ENCODE peak calls at places on chromosomes 7 and 10, in eight cellular contexts. B is H1, H is fibroblast of the aortic adventitia, J is lower leg skin, C is A549, Q is fibroblast of pulmonary artery, P is heart right ventricle, F is brain microvascular endothelial cell. Y is an unnamed sample.

GRCh38 chr10:80502621-80503583 is 34.8 kb upstream of the SH2D4B start:
- DNase-seq in B (no peak), H (no peak), J (no peak), C (no peak), Q (no peak), P (no peak), F (no peak), Y (no peak)

GRCh38 chr7:17130281-17131059 is 168.0 kb upstream of the AHR start:
- DNase-seq in B (no peak), H (peak; percentile 65), J (no peak), C (peak; percentile 95), Q (peak; percentile 87), P (no peak), F (peak; percentile 94), Y (peak; percentile 75)

GRCh38 chr10:101961591-101962498 is 94.1 kb downstream of the ARMH3 start:
- DNase-seq in B (no peak), H (peak; percentile 49), J (no peak), C (no peak), Q (peak; percentile 65), P (peak; percentile 66), F (peak; percentile 33), Y (no peak)

GRCh38 chr7:91892821-91893340 is 12.4 kb upstream of the MTERF1 start:
- DNase-seq in B (no peak), H (peak; percentile 49), J (no peak), C (no peak), Q (peak; percentile 35), P (no peak), F (peak; percentile 52), Y (no peak)

GRCh38 chr10:117320050-117320665 is 55.1 kb downstream of the PDZD8 start:
- DNase-seq in B (no peak), H (peak; percentile 51), J (no peak), C (peak; percentile 35), Q (peak; percentile 50), P (no peak), F (no peak), Y (no peak)

GRCh38 chr10:1358860-1359598 is 302.8 kb downstream of the WDR37 start:
- DNase-seq in B (no peak), H (no peak), J (no peak), C (no peak), Q (no peak), P (no peak), F (no peak), Y (no peak)

GRCh38 chr10:25180801-25181200 is 6.0 kb downstream of the GPR158 start:
- DNase-seq in B (no peak), H (no peak), J (no peak), C (no peak), Q (no peak), P (no peak), F (no peak), Y (no peak)

GRCh38 chr10:98511861-98512260 is 65.1 kb upstream of the HPS1 start:
- DNase-seq in B (no peak), H (no peak), J (no peak), C (no peak), Q (no peak), P (peak; percentile 6), F (no peak), Y (no peak)

GRCh38 chr7:2955177-2955768 is 88.4 kb downstream of the CARD11 start:
- DNase-seq in B (no peak), H (no peak), J (no peak), C (no peak), Q (no peak), P (no peak), F (no peak), Y (no peak)

GRCh38 chr10:49609283-49610014 is 661 bp upstream of the SLC18A3 start:
- DNase-seq in B (no peak), H (no peak), J (no peak), C (no peak), Q (no peak), P (no peak), F (no peak), Y (no peak)

GRCh38 chr10:24427678-24428409 is 218.9 kb downstream of the KIAA1217 start:
- DNase-seq in B (no peak), H (peak; percentile 86), J (no peak), C (no peak), Q (no peak), P (no peak), F (no peak), Y (peak; percentile 59)

GRCh38 chr10:60574388-60574787 is 184.7 kb upstream of the ANK3 start:
- DNase-seq in B (no peak), H (no peak), J (no peak), C (no peak), Q (no peak), P (no peak), F (no peak), Y (no peak)

GRCh38 chr10:5813341-5814109 is at the start of gene GDI2:
- DNase-seq in B (peak; percentile 88), H (peak; percentile 95), J (peak; percentile 95), C (peak; percentile 97), Q (peak; percentile 96), P (peak; percentile 96), F (peak; percentile 92), Y (peak; percentile 78)

GRCh38 chr7:157757211-157757610 is 420.4 kb downstream of the DNAJB6 start:
- DNase-seq in B (no peak), H (no peak), J (no peak), C (no peak), Q (no peak), P (no peak), F (no peak), Y (no peak)

GRCh38 chr7:135281363-135281949 is 47.8 kb downstream of the STRA8 start:
- DNase-seq in B (peak; percentile 36), H (peak; percentile 93), J (peak; percentile 84), C (peak; percentile 85), Q (peak; percentile 93), P (peak; percentile 87), F (peak; percentile 78), Y (peak; percentile 69)

GRCh38 chr10:34172936-34173533 is 642.1 kb downstream of the PARD3 start:
- DNase-seq in B (no peak), H (no peak), J (no peak), C (no peak), Q (no peak), P (no peak), F (no peak), Y (no peak)

GRCh38 chr10:132461683-132462231 is 64.8 kb downstream of the PWWP2B start:
- DNase-seq in B (no peak), H (no peak), J (no peak), C (no peak), Q (no peak), P (no peak), F (no peak), Y (no peak)

GRCh38 chr10:132462463-132463332 is 65.7 kb downstream of the PWWP2B start:
- DNase-seq in B (no peak), H (no peak), J (no peak), C (no peak), Q (no peak), P (no peak), F (no peak), Y (no peak)

GRCh38 chr10:132465193-132465888 is 68.3 kb downstream of the PWWP2B start:
- DNase-seq in B (no peak), H (no peak), J (no peak), C (no peak), Q (no peak), P (no peak), F (no peak), Y (no peak)

GRCh38 chr10:132464256-132465192 is 67.5 kb downstream of the PWWP2B start:
- DNase-seq in B (no peak), H (peak; percentile 86), J (peak; percentile 82), C (no peak), Q (peak; percentile 43), P (peak; percentile 82), F (no peak), Y (no peak)

DNA sequence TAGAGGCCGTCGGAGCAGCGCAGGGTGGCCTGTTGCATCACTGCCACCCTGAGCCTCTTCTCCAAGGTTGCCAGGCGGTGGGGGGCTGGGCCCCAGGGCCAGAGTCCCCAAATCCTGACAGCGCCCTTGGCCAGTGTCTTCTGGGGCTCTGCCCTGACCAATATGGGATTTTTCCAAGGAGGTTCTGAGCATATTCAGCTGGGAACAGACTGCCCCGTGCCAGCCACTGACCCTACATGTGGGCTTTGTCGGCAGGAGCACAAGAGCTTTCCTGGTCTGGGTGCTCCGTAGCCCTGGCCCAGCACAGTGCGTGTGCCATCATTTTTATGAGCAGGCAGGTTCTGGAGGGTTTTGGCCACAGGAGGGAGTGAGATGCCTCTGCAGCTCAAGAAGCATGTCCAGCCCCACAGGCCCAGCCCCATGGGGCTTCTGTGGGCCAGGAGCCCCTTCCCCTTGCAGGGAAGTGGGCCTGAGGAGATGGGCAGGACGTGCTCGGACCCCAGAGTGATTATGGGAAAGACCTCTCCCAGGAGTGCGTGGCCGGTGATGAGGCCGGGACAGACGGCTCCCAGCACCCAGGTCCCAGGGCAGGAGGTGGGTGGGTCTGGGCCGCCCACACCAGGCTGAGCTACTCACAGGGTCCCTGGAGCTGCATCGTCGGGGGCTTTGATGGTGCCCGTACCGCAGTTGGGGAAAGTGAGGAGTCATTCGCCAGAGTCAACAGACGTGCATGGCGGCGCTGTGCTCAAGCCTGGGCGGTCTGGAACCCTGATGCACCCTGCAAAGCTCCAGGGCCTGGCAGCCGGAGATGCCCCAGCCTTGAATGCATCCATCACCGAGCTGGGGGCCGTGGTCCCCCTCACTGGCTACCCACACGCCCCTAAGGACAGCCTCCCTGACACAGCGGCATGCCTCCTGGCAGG is 66.6 kb downstream of the PWWP2B start:
- DNase-seq in B (no peak), H (peak; percentile 47), J (no peak), C (no peak), Q (peak; percentile 10), P (no peak), F (no peak), Y (no peak)
- TF ChIP-seq CTCF in B (peak; percentile 50), H (peak; percentile 51), J (no peak), C (no peak), Q (no peak), P (peak; percentile 44), F (peak; percentile 48), Y (peak; percentile 45)

DNA sequence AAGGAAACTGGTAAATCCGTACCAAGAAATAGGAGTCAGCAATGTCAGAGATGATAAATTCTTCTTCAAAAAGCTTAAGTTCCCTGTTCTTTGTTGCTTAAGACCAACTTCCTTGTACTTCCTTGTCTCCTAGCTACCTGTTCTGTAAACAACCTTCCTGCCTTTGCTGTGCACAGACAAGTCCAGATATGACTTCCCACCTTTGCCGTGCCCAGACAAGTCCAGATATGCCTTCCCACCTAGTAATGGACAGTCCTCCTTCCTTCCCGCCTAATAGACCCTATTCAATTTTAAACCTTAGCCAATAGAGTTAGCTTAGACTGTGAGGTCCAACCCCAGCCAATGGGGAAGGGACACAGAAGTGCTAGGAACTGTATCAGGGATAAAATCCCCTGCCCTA is 2.5 kb upstream of the ZNF33A start:
- DNase-seq in B (no peak), H (no peak), J (no peak), C (no peak), Q (no peak), P (no peak), F (no peak), Y (no peak)
- H3K4me3 ChIP-seq in B (no peak overlapping the region), H (no peak overlapping the region), J (no peak overlapping the region), C (no peak overlapping the region), Q (no peak overlapping the region), P (no peak overlapping the region), F (no peak overlapping the region), Y (no peak overlapping the region)

GRCh38 chr10:127815147-127815546 is 77.6 kb downstream of the CLRN3 start:
- DNase-seq in B (no peak), H (no peak), J (no peak), C (no peak), Q (no peak), P (no peak), F (no peak), Y (no peak)

GRCh38 chr10:127813290-127813689 is 76.3 kb downstream of the FOXI2 start:
- DNase-seq in B (no peak), H (no peak), J (no peak), C (no peak), Q (no peak), P (no peak), F (no peak), Y (no peak)
- TF ChIP-seq CTCF in B (peak; percentile 54), H (no peak), J (no peak), C (peak; percentile 17), Q (no peak), P (peak; percentile 25), F (no peak), Y (no peak)

GRCh38 chr7:43890468-43890867 is 15.9 kb downstream of the URGCP start:
- DNase-seq in B (no peak), H (no peak), J (no peak), C (no peak), Q (no peak), P (no peak), F (no peak), Y (no peak)
- H3K4me3 ChIP-seq in B (no peak overlapping the region), H (no peak overlapping the region), J (no peak overlapping the region), C (no peak overlapping the region), Q (no peak overlapping the region), P (no peak overlapping the region), F (no peak overlapping the region), Y (no peak overlapping the region)